ENCODE peak calls at places on chromosomes 5 and 9, in nine cellular contexts. One of them, this sample, is unnamed.

GRCh38 chr5:41510176-41510831 is at the start of gene PLCXD3:
- DNase-seq in naive thymus-derived CD4-positive, alpha-beta T cell: no peak
- DNase-seq in endothelial cell: no peak
- DNase-seq in fibroblast of mammary gland: no peak
- DNase-seq in hypothalamus: peak
- DNase-seq in NCI-H1417: no peak
- DNase-seq in cardiac fibroblast: peak
- DNase-seq in non-pigmented ciliary epithelial cell: no peak
- DNase-seq in GM13977: no peak
- DNase-seq in this sample: no peak

GRCh38 chr5:169805527-169805934 is 168.5 kb downstream of the DOCK2 start:
- DNase-seq in naive thymus-derived CD4-positive, alpha-beta T cell: no peak
- DNase-seq in hypothalamus: no peak
- DNase-seq in endothelial cell: no peak
- DNase-seq in fibroblast of mammary gland: peak
- DNase-seq in cardiac fibroblast: peak
- DNase-seq in non-pigmented ciliary epithelial cell: no peak
- DNase-seq in NCI-H1417: no peak
- DNase-seq in GM13977: peak
- DNase-seq in this sample: no peak

GRCh38 chr5:154783774-154784460 is 28.7 kb downstream of the LARP1 start:
- DNase-seq in GM13977: peak
- DNase-seq in cardiac fibroblast: peak
- DNase-seq in non-pigmented ciliary epithelial cell: no peak
- DNase-seq in hypothalamus: no peak
- DNase-seq in naive thymus-derived CD4-positive, alpha-beta T cell: no peak
- DNase-seq in fibroblast of mammary gland: peak
- DNase-seq in NCI-H1417: no peak
- DNase-seq in endothelial cell: no peak
- DNase-seq in this sample: no peak

GRCh38 chr5:88203977-88204735 is 64.5 kb downstream of the TMEM161B start:
- DNase-seq in fibroblast of mammary gland: no peak
- DNase-seq in hypothalamus: no peak
- DNase-seq in cardiac fibroblast: no peak
- DNase-seq in naive thymus-derived CD4-positive, alpha-beta T cell: peak
- DNase-seq in GM13977: no peak
- DNase-seq in non-pigmented ciliary epithelial cell: peak
- DNase-seq in endothelial cell: no peak
- DNase-seq in NCI-H1417: no peak
- DNase-seq in this sample: no peak

GRCh38 chr9:16128003-16128402 is 575.2 kb downstream of the CCDC171 start:
- DNase-seq in NCI-H1417: no peak
- DNase-seq in fibroblast of mammary gland: no peak
- DNase-seq in GM13977: no peak
- DNase-seq in naive thymus-derived CD4-positive, alpha-beta T cell: no peak
- DNase-seq in non-pigmented ciliary epithelial cell: no peak
- DNase-seq in endothelial cell: no peak
- DNase-seq in hypothalamus: no peak
- DNase-seq in cardiac fibroblast: no peak
- DNase-seq in this sample: no peak

GRCh38 chr9:21777701-21778100 is 24.7 kb upstream of the MTAP start:
- DNase-seq in fibroblast of mammary gland: peak
- DNase-seq in hypothalamus: no peak
- DNase-seq in non-pigmented ciliary epithelial cell: no peak
- DNase-seq in GM13977: no peak
- DNase-seq in NCI-H1417: no peak
- DNase-seq in cardiac fibroblast: peak
- DNase-seq in naive thymus-derived CD4-positive, alpha-beta T cell: no peak
- DNase-seq in endothelial cell: no peak
- DNase-seq in this sample: no peak

GRCh38 chr5:32276173-32276853 is 36.4 kb downstream of the MTMR12 start:
- DNase-seq in fibroblast of mammary gland: no peak
- DNase-seq in non-pigmented ciliary epithelial cell: no peak
- DNase-seq in naive thymus-derived CD4-positive, alpha-beta T cell: no peak
- DNase-seq in GM13977: peak
- DNase-seq in hypothalamus: no peak
- DNase-seq in cardiac fibroblast: peak
- DNase-seq in endothelial cell: no peak
- DNase-seq in NCI-H1417: no peak
- DNase-seq in this sample: no peak

GRCh38 chr5:115343855-115344254 is 47.4 kb upstream of the CCDC112 start:
- DNase-seq in naive thymus-derived CD4-positive, alpha-beta T cell: no peak
- DNase-seq in non-pigmented ciliary epithelial cell: peak
- DNase-seq in hypothalamus: no peak
- DNase-seq in endothelial cell: no peak
- DNase-seq in NCI-H1417: no peak
- DNase-seq in cardiac fibroblast: peak
- DNase-seq in GM13977: no peak
- DNase-seq in fibroblast of mammary gland: peak
- DNase-seq in this sample: no peak

GRCh38 chr5:141845371-141845821 is 32.8 kb downstream of the PCDH1 start:
- DNase-seq in NCI-H1417: no peak
- DNase-seq in naive thymus-derived CD4-positive, alpha-beta T cell: no peak
- DNase-seq in non-pigmented ciliary epithelial cell: no peak
- DNase-seq in cardiac fibroblast: no peak
- DNase-seq in fibroblast of mammary gland: no peak
- DNase-seq in GM13977: no peak
- DNase-seq in hypothalamus: no peak
- DNase-seq in endothelial cell: no peak
- DNase-seq in this sample: no peak

GRCh38 chr9:137545123-137545522 is 5.1 kb downstream of the PNPLA7 start:
- DNase-seq in NCI-H1417: no peak
- DNase-seq in GM13977: no peak
- DNase-seq in fibroblast of mammary gland: peak
- DNase-seq in hypothalamus: no peak
- DNase-seq in naive thymus-derived CD4-positive, alpha-beta T cell: no peak
- DNase-seq in endothelial cell: no peak
- DNase-seq in non-pigmented ciliary epithelial cell: no peak
- DNase-seq in cardiac fibroblast: peak
- DNase-seq in this sample: peak

GRCh38 chr5:126676195-126676624 is 75.5 kb downstream of the PHAX start:
- DNase-seq in endothelial cell: peak
- DNase-seq in fibroblast of mammary gland: peak
- DNase-seq in naive thymus-derived CD4-positive, alpha-beta T cell: peak
- DNase-seq in NCI-H1417: peak
- DNase-seq in hypothalamus: peak
- DNase-seq in GM13977: peak
- DNase-seq in non-pigmented ciliary epithelial cell: peak
- DNase-seq in cardiac fibroblast: peak
- DNase-seq in this sample: peak

GRCh38 chr5:139268364-139269202 is 25.0 kb upstream of the MATR3 start:
- DNase-seq in non-pigmented ciliary epithelial cell: no peak
- DNase-seq in fibroblast of mammary gland: no peak
- DNase-seq in NCI-H1417: no peak
- DNase-seq in hypothalamus: peak
- DNase-seq in endothelial cell: no peak
- DNase-seq in cardiac fibroblast: no peak
- DNase-seq in naive thymus-derived CD4-positive, alpha-beta T cell: no peak
- DNase-seq in GM13977: no peak
- DNase-seq in this sample: no peak

GRCh38 chr5:14247054-14247386 is 103.9 kb downstream of the TRIO start:
- DNase-seq in NCI-H1417: no peak
- DNase-seq in endothelial cell: no peak
- DNase-seq in fibroblast of mammary gland: no peak
- DNase-seq in cardiac fibroblast: no peak
- DNase-seq in non-pigmented ciliary epithelial cell: no peak
- DNase-seq in naive thymus-derived CD4-positive, alpha-beta T cell: no peak
- DNase-seq in GM13977: no peak
- DNase-seq in hypothalamus: no peak
- DNase-seq in this sample: no peak

GRCh38 chr5:120396186-120396585 is 67.9 kb upstream of the PRR16 start:
- DNase-seq in endothelial cell: no peak
- DNase-seq in fibroblast of mammary gland: peak
- DNase-seq in NCI-H1417: no peak
- DNase-seq in naive thymus-derived CD4-positive, alpha-beta T cell: no peak
- DNase-seq in hypothalamus: no peak
- DNase-seq in cardiac fibroblast: peak
- DNase-seq in non-pigmented ciliary epithelial cell: peak
- DNase-seq in GM13977: no peak
- DNase-seq in this sample: no peak

GRCh38 chr9:6925841-6926240 is 168.1 kb downstream of the KDM4C start:
- DNase-seq in hypothalamus: no peak
- DNase-seq in fibroblast of mammary gland: no peak
- DNase-seq in non-pigmented ciliary epithelial cell: no peak
- DNase-seq in endothelial cell: no peak
- DNase-seq in NCI-H1417: no peak
- DNase-seq in cardiac fibroblast: no peak
- DNase-seq in naive thymus-derived CD4-positive, alpha-beta T cell: no peak
- DNase-seq in GM13977: no peak
- DNase-seq in this sample: no peak

GRCh38 chr5:124276166-124276565 is 470.3 kb downstream of the ZNF608 start:
- DNase-seq in GM13977: no peak
- DNase-seq in endothelial cell: no peak
- DNase-seq in non-pigmented ciliary epithelial cell: no peak
- DNase-seq in cardiac fibroblast: no peak
- DNase-seq in naive thymus-derived CD4-positive, alpha-beta T cell: no peak
- DNase-seq in fibroblast of mammary gland: no peak
- DNase-seq in hypothalamus: no peak
- DNase-seq in NCI-H1417: no peak
- DNase-seq in this sample: no peak

GRCh38 chr9:91151014-91151740 is 210.5 kb downstream of the AUH start:
- DNase-seq in hypothalamus: no peak
- DNase-seq in NCI-H1417: no peak
- DNase-seq in cardiac fibroblast: peak
- DNase-seq in fibroblast of mammary gland: peak
- DNase-seq in naive thymus-derived CD4-positive, alpha-beta T cell: peak
- DNase-seq in GM13977: peak
- DNase-seq in non-pigmented ciliary epithelial cell: peak
- DNase-seq in endothelial cell: no peak
- DNase-seq in this sample: no peak

GRCh38 chr9:85543196-85543595 is 198.6 kb downstream of the AGTPBP1 start:
- DNase-seq in naive thymus-derived CD4-positive, alpha-beta T cell: no peak
- DNase-seq in cardiac fibroblast: no peak
- DNase-seq in NCI-H1417: no peak
- DNase-seq in endothelial cell: no peak
- DNase-seq in fibroblast of mammary gland: no peak
- DNase-seq in GM13977: no peak
- DNase-seq in non-pigmented ciliary epithelial cell: no peak
- DNase-seq in hypothalamus: no peak
- DNase-seq in this sample: no peak

GRCh38 chr5:23139338-23140171 is 286.4 kb upstream of the CDH12 start:
- DNase-seq in endothelial cell: no peak
- DNase-seq in non-pigmented ciliary epithelial cell: peak
- DNase-seq in cardiac fibroblast: peak
- DNase-seq in NCI-H1417: peak
- DNase-seq in hypothalamus: no peak
- DNase-seq in GM13977: peak
- DNase-seq in naive thymus-derived CD4-positive, alpha-beta T cell: no peak
- DNase-seq in fibroblast of mammary gland: peak
- DNase-seq in this sample: no peak

GRCh38 chr9:122777935-122778671 is 10.6 kb upstream of the OR5C1 start:
- DNase-seq in non-pigmented ciliary epithelial cell: peak
- DNase-seq in endothelial cell: no peak
- DNase-seq in NCI-H1417: no peak
- DNase-seq in naive thymus-derived CD4-positive, alpha-beta T cell: no peak
- DNase-seq in hypothalamus: no peak
- DNase-seq in fibroblast of mammary gland: peak
- DNase-seq in cardiac fibroblast: peak
- DNase-seq in GM13977: no peak
- DNase-seq in this sample: no peak

GRCh38 chr9:91522496-91522895 is 98.9 kb upstream of the NFIL3 start:
- DNase-seq in fibroblast of mammary gland: no peak
- DNase-seq in non-pigmented ciliary epithelial cell: no peak
- DNase-seq in endothelial cell: no peak
- DNase-seq in NCI-H1417: no peak
- DNase-seq in GM13977: no peak
- DNase-seq in hypothalamus: no peak
- DNase-seq in cardiac fibroblast: no peak
- DNase-seq in naive thymus-derived CD4-positive, alpha-beta T cell: no peak
- DNase-seq in this sample: no peak

GRCh38 chr5:154276236-154276792 is 85.8 kb downstream of the GALNT10 start:
- DNase-seq in endothelial cell: no peak
- DNase-seq in non-pigmented ciliary epithelial cell: no peak
- DNase-seq in naive thymus-derived CD4-positive, alpha-beta T cell: no peak
- DNase-seq in hypothalamus: no peak
- DNase-seq in fibroblast of mammary gland: no peak
- DNase-seq in cardiac fibroblast: no peak
- DNase-seq in NCI-H1417: no peak
- DNase-seq in GM13977: no peak
- DNase-seq in this sample: no peak

GRCh38 chr5:39439582-39439981 is 14.8 kb upstream of the DAB2 start:
- DNase-seq in hypothalamus: no peak
- DNase-seq in cardiac fibroblast: no peak
- DNase-seq in fibroblast of mammary gland: no peak
- DNase-seq in GM13977: no peak
- DNase-seq in naive thymus-derived CD4-positive, alpha-beta T cell: no peak
- DNase-seq in endothelial cell: no peak
- DNase-seq in non-pigmented ciliary epithelial cell: no peak
- DNase-seq in NCI-H1417: no peak
- DNase-seq in this sample: no peak

GRCh38 chr5:36198281-36198680 is 43.4 kb downstream of the NADK2 start:
- DNase-seq in hypothalamus: no peak
- DNase-seq in NCI-H1417: no peak
- DNase-seq in naive thymus-derived CD4-positive, alpha-beta T cell: no peak
- DNase-seq in endothelial cell: no peak
- DNase-seq in GM13977: no peak
- DNase-seq in non-pigmented ciliary epithelial cell: no peak
- DNase-seq in cardiac fibroblast: no peak
- DNase-seq in fibroblast of mammary gland: no peak
- DNase-seq in this sample: no peak

GRCh38 chr9:109317979-109318671 is 2.7 kb downstream of the EPB41L4B start:
- DNase-seq in endothelial cell: peak
- DNase-seq in NCI-H1417: peak
- DNase-seq in hypothalamus: no peak
- DNase-seq in cardiac fibroblast: no peak
- DNase-seq in GM13977: no peak
- DNase-seq in naive thymus-derived CD4-positive, alpha-beta T cell: no peak
- DNase-seq in non-pigmented ciliary epithelial cell: no peak
- DNase-seq in fibroblast of mammary gland: no peak
- DNase-seq in this sample: no peak

GRCh38 chr5:181189962-181190710 is 14.9 kb downstream of the TRIM7 start:
- DNase-seq in hypothalamus: no peak
- DNase-seq in endothelial cell: peak
- DNase-seq in cardiac fibroblast: no peak
- DNase-seq in GM13977: no peak
- DNase-seq in naive thymus-derived CD4-positive, alpha-beta T cell: no peak
- DNase-seq in NCI-H1417: no peak
- DNase-seq in non-pigmented ciliary epithelial cell: no peak
- DNase-seq in fibroblast of mammary gland: no peak
- DNase-seq in this sample: no peak

GRCh38 chr9:122835313-122835731 is 6.9 kb upstream of the PDCL start:
- DNase-seq in endothelial cell: peak
- DNase-seq in cardiac fibroblast: no peak
- DNase-seq in fibroblast of mammary gland: no peak
- DNase-seq in hypothalamus: no peak
- DNase-seq in GM13977: peak
- DNase-seq in non-pigmented ciliary epithelial cell: no peak
- DNase-seq in NCI-H1417: no peak
- DNase-seq in naive thymus-derived CD4-positive, alpha-beta T cell: peak
- DNase-seq in this sample: no peak

GRCh38 chr9:87516222-87516930 is 18.7 kb downstream of the DAPK1 start:
- DNase-seq in GM13977: no peak
- DNase-seq in endothelial cell: no peak
- DNase-seq in non-pigmented ciliary epithelial cell: no peak
- DNase-seq in hypothalamus: no peak
- DNase-seq in cardiac fibroblast: peak
- DNase-seq in fibroblast of mammary gland: peak
- DNase-seq in NCI-H1417: no peak
- DNase-seq in naive thymus-derived CD4-positive, alpha-beta T cell: no peak
- DNase-seq in this sample: peak

GRCh38 chr5:134086943-134087305 is 27.6 kb upstream of the TCF7 start:
- DNase-seq in non-pigmented ciliary epithelial cell: no peak
- DNase-seq in naive thymus-derived CD4-positive, alpha-beta T cell: peak
- DNase-seq in hypothalamus: no peak
- DNase-seq in cardiac fibroblast: no peak
- DNase-seq in fibroblast of mammary gland: no peak
- DNase-seq in GM13977: no peak
- DNase-seq in NCI-H1417: no peak
- DNase-seq in endothelial cell: no peak
- DNase-seq in this sample: no peak

GRCh38 chr9:128892223-128892892 is 10.4 kb downstream of the LRRC8A start:
- DNase-seq in hypothalamus: peak
- DNase-seq in endothelial cell: no peak
- DNase-seq in cardiac fibroblast: peak
- DNase-seq in fibroblast of mammary gland: peak
- DNase-seq in NCI-H1417: no peak
- DNase-seq in non-pigmented ciliary epithelial cell: no peak
- DNase-seq in GM13977: no peak
- DNase-seq in naive thymus-derived CD4-positive, alpha-beta T cell: no peak
- DNase-seq in this sample: peak

GRCh38 chr5:59007460-59008063 is 424.7 kb downstream of the RAB3C start:
- DNase-seq in NCI-H1417: peak
- DNase-seq in endothelial cell: no peak
- DNase-seq in fibroblast of mammary gland: peak
- DNase-seq in non-pigmented ciliary epithelial cell: no peak
- DNase-seq in naive thymus-derived CD4-positive, alpha-beta T cell: peak
- DNase-seq in hypothalamus: no peak
- DNase-seq in cardiac fibroblast: peak
- DNase-seq in GM13977: peak
- DNase-seq in this sample: no peak

This sample was measured in gastrocnemius medialis.